ENCODE peak calls at places on chromosomes 1 and 21, in five cellular contexts. S, V, B, Z and M are unnamed samples. For H3K4me1 and H3K36me3, the result is how much of the 10 kb centered on the place peaks cover.

GRCh38 chr1:171610385-171610784 is 11.7 kb upstream of the MYOCOS start:
- DNase-seq in S (no peak), V (no peak), B (no peak), Z (no peak), M (no peak)

GRCh38 chr1:206685749-206686485 is 1.2 kb downstream of the MAPKAPK2 start:
- DNase-seq in S (peak), V (peak), B (peak), Z (peak), M (no peak)

GRCh38 chr1:156123356-156124196 is 9.1 kb downstream of the LMNA start:
- DNase-seq in S (peak), V (peak), B (peak), Z (peak), M (peak)

GRCh38 chr1:31785020-31785946 is 21.1 kb upstream of the ADGRB2 start:
- DNase-seq in S (peak), V (no peak), B (no peak), Z (no peak), M (no peak)

GRCh38 chr1:112618721-112619517 is at the start of gene ST7L:
- DNase-seq in S (peak), V (peak), B (peak), Z (peak), M (peak)

GRCh38 chr1:245234217-245235120 is 79.7 kb downstream of the KIF26B start:
- DNase-seq in S (no peak), V (no peak), B (no peak), Z (no peak), M (peak)

GRCh38 chr1:29638281-29638680 is 402.0 kb downstream of the PTPRU start:
- DNase-seq in S (no peak), V (no peak), B (no peak), Z (no peak), M (no peak)

GRCh38 chr1:115969509-115969908 is 6.8 kb upstream of the SLC22A15 start:
- DNase-seq in S (peak), V (peak), B (peak), Z (no peak), M (peak)

GRCh38 chr1:207752456-207753132 is 740 bp downstream of the CD46 start:
- DNase-seq in S (peak), V (no peak), B (peak), Z (peak), M (no peak)

GRCh38 chr21:44547656-44548331 is 3.5 kb downstream of the KRTAP10-2 start:
- DNase-seq in S (no peak), V (no peak), B (no peak), Z (no peak), M (no peak)

GRCh38 chr1:152160553-152160952 is 1.5 kb upstream of the RPTN start:
- DNase-seq in S (no peak), V (no peak), B (no peak), Z (no peak), M (no peak)

GRCh38 chr1:61186753-61187152 is 104.4 kb downstream of the NFIA start:
- DNase-seq in S (no peak), V (no peak), B (no peak), Z (no peak), M (no peak)

GRCh38 chr1:216224233-216224632 is 199.0 kb downstream of the USH2A start:
- DNase-seq in S (no peak), V (no peak), B (no peak), Z (peak), M (no peak)

GRCh38 chr1:225544283-225544682 is 108.6 kb downstream of the ENAH start:
- DNase-seq in S (no peak), V (no peak), B (no peak), Z (no peak), M (no peak)

GRCh38 chr1:230127105-230128054 is 60.3 kb downstream of the GALNT2 start:
- DNase-seq in S (no peak), V (no peak), B (peak), Z (no peak), M (no peak)

GRCh38 chr1:33086384-33086850 is 5.5 kb downstream of the AZIN2 start:
- DNase-seq in S (peak), V (peak), B (peak), Z (peak), M (peak)

GRCh38 chr1:221712198-221712684 is 29.6 kb downstream of the DUSP10 start:
- DNase-seq in S (no peak), V (no peak), B (peak), Z (no peak), M (no peak)

GRCh38 chr1:156475568-156476500 is 24.7 kb downstream of the MEF2D start:
- DNase-seq in S (no peak), V (no peak), B (no peak), Z (peak), M (no peak)

DNA sequence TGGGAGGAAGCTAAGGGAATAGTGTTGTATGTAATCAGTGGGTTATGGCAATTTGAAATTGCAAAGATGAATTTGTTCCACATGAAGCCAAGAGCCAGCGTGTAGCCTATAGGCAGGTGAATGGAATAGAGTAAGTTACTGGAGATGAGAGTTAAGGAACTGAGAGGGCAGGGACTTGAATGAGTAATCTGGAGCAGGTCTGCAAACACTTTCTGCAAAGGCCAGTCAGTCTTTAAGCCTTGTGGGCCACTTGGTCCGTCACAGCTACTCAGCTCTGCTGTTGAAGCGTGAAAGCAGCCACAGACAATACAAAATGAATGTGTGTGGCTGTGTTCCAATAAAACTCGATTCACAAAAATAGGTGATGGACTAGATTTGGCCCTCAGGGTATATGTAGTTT is 29.2 kb downstream of the SZT2 start:
- DNase-seq in S (no peak), V (no peak), B (no peak), Z (no peak), M (no peak)
- TF ChIP-seq YY1 in S (no peak), V (no peak), B (no peak), Z (no peak), M (no peak)

GRCh38 chr1:38783659-38784229 is 75.8 kb downstream of the RRAGC start:
- DNase-seq in S (peak), V (no peak), B (peak), Z (peak), M (no peak)
- H3K4me1 ChIP-seq in S (under half), V (under half), B (half or more), Z (under half), M (under half)

DNA sequence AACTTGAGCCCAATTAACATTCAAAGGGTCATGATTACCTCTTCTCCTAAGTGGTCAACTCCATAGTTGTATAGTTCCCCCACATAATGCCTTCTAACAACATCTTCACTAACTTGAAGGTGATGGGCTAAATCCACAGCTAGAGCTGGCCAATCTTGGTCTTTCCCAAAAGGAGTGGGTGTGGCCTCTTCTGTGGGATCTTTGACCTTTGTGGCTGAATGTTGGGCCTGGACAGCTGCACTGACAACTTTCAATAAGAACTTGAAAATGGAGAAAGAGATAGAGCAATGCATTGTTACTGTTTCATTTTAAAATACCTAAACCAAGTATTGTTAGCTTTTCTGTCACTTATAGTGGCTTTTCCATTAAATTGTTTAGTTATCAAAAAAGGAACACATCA is 59.2 kb downstream of the IARS2 start:
- DNase-seq in S (no peak), V (no peak), B (no peak), Z (no peak), M (no peak)
- H3K36me3 ChIP-seq in S (half or more), V (under half), B (half or more), Z (under half), M (half or more)

DNA sequence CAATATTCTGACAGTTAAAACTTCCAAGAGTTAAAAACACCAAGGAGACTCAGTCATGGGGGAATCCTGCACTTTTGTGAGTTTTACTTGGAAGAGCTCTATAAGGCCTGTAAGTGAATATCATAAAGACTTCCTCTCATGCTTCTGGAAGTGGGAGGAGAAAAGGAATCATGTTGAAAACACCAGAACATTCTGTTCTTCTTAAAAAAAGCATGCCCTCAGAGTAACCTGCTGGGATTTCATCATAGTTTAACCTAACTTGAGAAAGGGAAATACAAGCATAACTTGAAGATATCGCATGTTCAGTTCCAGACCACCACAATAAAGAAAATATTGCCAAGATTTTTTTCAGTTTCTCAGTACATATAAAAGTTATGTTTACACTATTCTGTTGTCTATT is 51.9 kb downstream of the COL11A1 start:
- DNase-seq in S (no peak), V (no peak), B (no peak), Z (no peak), M (no peak)
- TF ChIP-seq YY1 in S (no peak), V (no peak), B (no peak), Z (no peak), M (no peak)